ENCODE peak calls at places on chromosomes 12 and 14, in six cellular contexts. A is EH; D is stimulated activated CD8-positive, alpha-beta memory T cell treated with anti-CD3 and anti-CD28 coated beads, Interleukin-4, amount 100 ng/mL, for 48 hours; L is transverse colon; Z is naive thymus-derived CD4-positive, alpha-beta T cell; E is effector memory CD4-positive, alpha-beta T cell. Y is an unnamed sample.
A peak's percentile ranks its signal among the peaks of the same experiment; 100 is the strongest.

GRCh38 chr14:68685419-68686211 is 107.3 kb downstream of the ZFP36L1 start:
- DNase-seq in A (peak; percentile 73), D (peak; percentile 78), L (peak; percentile 57), Z (peak; percentile 68), E (peak; percentile 84), Y (no peak)

GRCh38 chr12:6460751-6461371 is 9.0 kb downstream of the TAPBPL start:
- DNase-seq in A (no peak), D (peak; percentile 61), L (no peak), Z (peak; percentile 54), E (no peak), Y (no peak)

GRCh38 chr14:48247972-48248371 is 572.6 kb upstream of the MDGA2 start:
- DNase-seq in A (no peak), D (no peak), L (no peak), Z (no peak), E (no peak), Y (no peak)

GRCh38 chr12:122951979-122952892 is 14.0 kb downstream of the ABCB9 start:
- DNase-seq in A (peak; percentile 79), D (peak; percentile 82), L (peak; percentile 85), Z (peak; percentile 72), E (peak; percentile 50), Y (peak; percentile 84)

GRCh38 chr12:109547286-109547685 is 26.0 kb downstream of the MMAB start:
- DNase-seq in A (no peak), D (no peak), L (no peak), Z (no peak), E (no peak), Y (no peak)

GRCh38 chr14:32468955-32469354 is 139.9 kb downstream of the AKAP6 start:
- DNase-seq in A (peak; percentile 89), D (no peak), L (no peak), Z (no peak), E (no peak), Y (no peak)

GRCh38 chr12:59927041-59927440 is 331.2 kb downstream of the SLC16A7 start:
- DNase-seq in A (peak; percentile 44), D (no peak), L (no peak), Z (no peak), E (no peak), Y (no peak)

GRCh38 chr12:127194176-127194575 is 1072.8 kb upstream of the TMEM132C start:
- DNase-seq in A (no peak), D (no peak), L (no peak), Z (no peak), E (no peak), Y (no peak)

GRCh38 chr12:31207799-31208465 is 118.0 kb downstream of the SINHCAF start:
- DNase-seq in A (no peak), D (no peak), L (no peak), Z (no peak), E (no peak), Y (no peak)